ENCODE peak calls at places on chromosomes 6 and 20, in four cellular contexts. F is heart left ventricle, P is GM23248, Z is NAMALWA. X is an unnamed sample.

GRCh38 chr6:137543114-137543513 is 48.9 kb upstream of the OLIG3 start:
- DNase-seq in F (no peak), P (no peak), Z (no peak), X (no peak)

GRCh38 chr20:6122873-6123649 is at the start of gene FERMT1:
- DNase-seq in F (peak; percentile 29), P (peak; percentile 90), Z (no peak), X (no peak)

GRCh38 chr6:134002821-134003220 is 49.6 kb downstream of the SLC2A12 start:
- DNase-seq in F (no peak), P (no peak), Z (peak; percentile 11), X (no peak)

GRCh38 chr20:50270034-50270395 is 79.4 kb downstream of the CEBPB start:
- DNase-seq in F (no peak), P (no peak), Z (no peak), X (no peak)

GRCh38 chr6:25017486-25017885 is 81.7 kb upstream of the RIPOR2 start:
- DNase-seq in F (no peak), P (no peak), Z (no peak), X (no peak)

GRCh38 chr6:39558079-39558478 is 167.1 kb downstream of the KIF6 start:
- DNase-seq in F (no peak), P (no peak), Z (no peak), X (no peak)

GRCh38 chr6:16402501-16402900 is 164.1 kb downstream of the GMPR start:
- DNase-seq in F (no peak), P (no peak), Z (no peak), X (no peak)

GRCh38 chr6:167094820-167095637 is 27.9 kb upstream of the CCR6 start:
- DNase-seq in F (no peak), P (no peak), Z (peak; percentile 77), X (no peak)

GRCh38 chr20:59320850-59321631 is 20.6 kb downstream of the EDN3 start:
- DNase-seq in F (no peak), P (no peak), Z (no peak), X (no peak)

GRCh38 chr6:127550403-127550802 is 26.6 kb upstream of the C6orf58 start:
- DNase-seq in F (no peak), P (peak; percentile 82), Z (no peak), X (no peak)

GRCh38 chr6:91626935-91627334 is 1040.1 kb upstream of the MAP3K7 start:
- DNase-seq in F (no peak), P (no peak), Z (no peak), X (no peak)

GRCh38 chr6:98937351-98937750 is 10.4 kb downstream of the FBXL4 start:
- DNase-seq in F (no peak), P (no peak), Z (no peak), X (no peak)

GRCh38 chr6:148888853-148889252 is 142.0 kb downstream of the UST start:
- DNase-seq in F (no peak), P (peak; percentile 34), Z (no peak), X (no peak)

GRCh38 chr6:149254241-149254640 is 63.3 kb upstream of the TAB2 start:
- DNase-seq in F (no peak), P (no peak), Z (no peak), X (no peak)

GRCh38 chr20:45970646-45971424 is 1.2 kb downstream of the ZNF335 start:
- DNase-seq in F (no peak), P (peak; percentile 75), Z (peak; percentile 42), X (no peak)

GRCh38 chr6:126797981-126798380 is 320.5 kb upstream of the RSPO3 start:
- DNase-seq in F (no peak), P (peak; percentile 75), Z (no peak), X (no peak)

GRCh38 chr6:5337573-5337972 is 76.3 kb downstream of the FARS2 start:
- DNase-seq in F (no peak), P (peak; percentile 13), Z (no peak), X (no peak)

GRCh38 chr6:11650297-11650696 is 112.7 kb downstream of the TMEM170B start:
- DNase-seq in F (peak; percentile 57), P (peak; percentile 56), Z (no peak), X (no peak)

GRCh38 chr20:46357030-46357514 is 48.8 kb upstream of the CDH22 start:
- DNase-seq in F (no peak), P (no peak), Z (no peak), X (peak; percentile 37)

GRCh38 chr6:151807513-151808330 is at the start of gene ESR1:
- DNase-seq in F (no peak), P (peak; percentile 49), Z (no peak), X (no peak)

GRCh38 chr6:53066059-53066406 is 829 bp downstream of the FBXO9 start:
- DNase-seq in F (peak; percentile 58), P (peak; percentile 80), Z (peak; percentile 32), X (peak; percentile 35)

GRCh38 chr6:145067430-145067829 is 667.9 kb downstream of the EPM2A start:
- DNase-seq in F (no peak), P (peak; percentile 72), Z (no peak), X (no peak)

GRCh38 chr6:169883316-169883715 is 131.9 kb downstream of the ERMARD start:
- DNase-seq in F (no peak), P (no peak), Z (no peak), X (no peak)

GRCh38 chr6:73145690-73146089 is 79.6 kb downstream of the KHDC1L start:
- DNase-seq in F (no peak), P (no peak), Z (no peak), X (no peak)

GRCh38 chr6:34146021-34146782 is at the start of gene GRM4:
- DNase-seq in F (no peak), P (no peak), Z (no peak), X (no peak)

GRCh38 chr20:3452690-3453089 is 18.1 kb upstream of the ATRN start:
- DNase-seq in F (no peak), P (no peak), Z (no peak), X (no peak)

GRCh38 chr6:108895591-108895990 is 47.4 kb downstream of the ARMC2 start:
- DNase-seq in F (no peak), P (peak; percentile 45), Z (no peak), X (no peak)

GRCh38 chr20:61042501-61043385 is 209.3 kb upstream of the CDH4 start:
- DNase-seq in F (no peak), P (peak; percentile 16), Z (no peak), X (no peak)

GRCh38 chr6:6393069-6393529 is 72.6 kb upstream of the F13A1 start:
- DNase-seq in F (no peak), P (no peak), Z (no peak), X (no peak)

GRCh38 chr6:11035961-11036360 is 8.1 kb downstream of the ELOVL2 start:
- DNase-seq in F (no peak), P (no peak), Z (no peak), X (no peak)

GRCh38 chr6:37673436-37673835 is 24.2 kb downstream of the MDGA1 start:
- DNase-seq in F (no peak), P (no peak), Z (no peak), X (no peak)

GRCh38 chr6:53833147-53833546 is 38.3 kb downstream of the LRRC1 start:
- DNase-seq in F (no peak), P (peak; percentile 11), Z (no peak), X (no peak)

GRCh38 chr6:38391909-38392614 is 247.7 kb downstream of the BTBD9 start:
- DNase-seq in F (no peak), P (peak; percentile 17), Z (no peak), X (no peak)

GRCh38 chr6:3868544-3868943 is 19.4 kb downstream of the FAM50B start:
- DNase-seq in F (no peak), P (peak; percentile 80), Z (no peak), X (no peak)

GRCh38 chr6:53770690-53771320 is 24.0 kb upstream of the LRRC1 start:
- DNase-seq in F (no peak), P (peak; percentile 13), Z (no peak), X (no peak)

GRCh38 chr6:153957409-153957808 is 81.6 kb upstream of the OPRM1 start:
- DNase-seq in F (no peak), P (no peak), Z (peak; percentile 28), X (no peak)

GRCh38 chr20:2038161-2038560 is 44.3 kb upstream of the PDYN start:
- DNase-seq in F (no peak), P (no peak), Z (no peak), X (no peak)

GRCh38 chr6:36858407-36858981 is 16.1 kb downstream of the PPIL1 start:
- DNase-seq in F (no peak), P (peak; percentile 53), Z (no peak), X (no peak)

GRCh38 chr6:45566882-45567281 is 189.1 kb upstream of the SUPT3H start:
- DNase-seq in F (no peak), P (peak; percentile 14), Z (no peak), X (no peak)